ENCODE peak calls at places on chromosomes 4 and X, in seven cellular contexts. K is colonic mucosa; Q is CD8-positive, alpha-beta T cell; N is CD4-positive, CD25-positive, alpha-beta regulatory T cell; E is cardiac muscle cell; M is AG04450; A is lower lobe of right lung. U is an unnamed sample. For H3K27me3, the result is how much of the 10 kb centered on the place peaks cover.

GRCh38 chrX:13900351-13900750 is 83.5 kb upstream of the GPM6B start:
- DNase-seq in K (no peak), Q (no peak), N (no peak), E (no peak), M (no peak), A (no peak), U (no peak)

GRCh38 chr4:167985565-167985964 is 106.8 kb upstream of the ANXA10 start:
- DNase-seq in K (no peak), Q (no peak), N (no peak), E (no peak), M (no peak), A (no peak), U (no peak)

GRCh38 chr4:174859904-174860303 is 30.9 kb upstream of the GLRA3 start:
- DNase-seq in K (no peak), Q (no peak), N (no peak), E (no peak), M (no peak), A (no peak), U (no peak)

GRCh38 chr4:59973496-59973895 is 1226.6 kb upstream of the ADGRL3 start:
- DNase-seq in K (no peak), Q (no peak), N (no peak), E (no peak), M (no peak), A (no peak), U (no peak)

GRCh38 chr4:24321637-24322036 is 262.7 kb downstream of the DHX15 start:
- DNase-seq in K (no peak), Q (no peak), N (no peak), E (no peak), M (no peak), A (no peak), U (no peak)

GRCh38 chr4:98557497-98557896 is 100.9 kb downstream of the TSPAN5 start:
- DNase-seq in K (no peak), Q (no peak), N (no peak), E (no peak), M (no peak), A (peak), U (no peak)

GRCh38 chrX:139931646-139932076 is 1.2 kb downstream of the ATP11C start:
- DNase-seq in K (no peak), Q (no peak), N (no peak), E (no peak), M (no peak), A (no peak), U (no peak)

GRCh38 chr4:79917246-79917645 is 155.8 kb downstream of the ANTXR2 start:
- DNase-seq in K (peak), Q (peak), N (peak), E (no peak), M (no peak), A (no peak), U (peak)

GRCh38 chr4:75555294-75556164 is at the start of gene ODAPH:
- DNase-seq in K (no peak), Q (no peak), N (no peak), E (no peak), M (no peak), A (no peak), U (no peak)

GRCh38 chr4:3440979-3441500 is 728 bp upstream of the HGFAC start:
- DNase-seq in K (no peak), Q (no peak), N (no peak), E (no peak), M (no peak), A (no peak), U (peak)

GRCh38 chr4:1033840-1034551 is 22.6 kb downstream of the FGFRL1 start:
- DNase-seq in K (no peak), Q (no peak), N (no peak), E (no peak), M (no peak), A (no peak), U (no peak)

GRCh38 chr4:1036976-1037810 is 25.8 kb downstream of the FGFRL1 start:
- DNase-seq in K (no peak), Q (no peak), N (no peak), E (no peak), M (no peak), A (no peak), U (no peak)

GRCh38 chr4:1035510-1035909 is 24.1 kb downstream of the FGFRL1 start:
- DNase-seq in K (no peak), Q (no peak), N (no peak), E (no peak), M (no peak), A (no peak), U (no peak)

GRCh38 chr4:1038948-1039492 is 27.6 kb downstream of the FGFRL1 start:
- DNase-seq in K (no peak), Q (no peak), N (no peak), E (no peak), M (no peak), A (no peak), U (no peak)

GRCh38 chr4:1036095-1036494 is 24.7 kb downstream of the FGFRL1 start:
- DNase-seq in K (no peak), Q (no peak), N (no peak), E (no peak), M (no peak), A (no peak), U (no peak)
- H3K4me3 ChIP-seq in K (no peak), Q (no peak), N (no peak), E (no peak), M (no peak), A (no peak), U (no peak)

DNA sequence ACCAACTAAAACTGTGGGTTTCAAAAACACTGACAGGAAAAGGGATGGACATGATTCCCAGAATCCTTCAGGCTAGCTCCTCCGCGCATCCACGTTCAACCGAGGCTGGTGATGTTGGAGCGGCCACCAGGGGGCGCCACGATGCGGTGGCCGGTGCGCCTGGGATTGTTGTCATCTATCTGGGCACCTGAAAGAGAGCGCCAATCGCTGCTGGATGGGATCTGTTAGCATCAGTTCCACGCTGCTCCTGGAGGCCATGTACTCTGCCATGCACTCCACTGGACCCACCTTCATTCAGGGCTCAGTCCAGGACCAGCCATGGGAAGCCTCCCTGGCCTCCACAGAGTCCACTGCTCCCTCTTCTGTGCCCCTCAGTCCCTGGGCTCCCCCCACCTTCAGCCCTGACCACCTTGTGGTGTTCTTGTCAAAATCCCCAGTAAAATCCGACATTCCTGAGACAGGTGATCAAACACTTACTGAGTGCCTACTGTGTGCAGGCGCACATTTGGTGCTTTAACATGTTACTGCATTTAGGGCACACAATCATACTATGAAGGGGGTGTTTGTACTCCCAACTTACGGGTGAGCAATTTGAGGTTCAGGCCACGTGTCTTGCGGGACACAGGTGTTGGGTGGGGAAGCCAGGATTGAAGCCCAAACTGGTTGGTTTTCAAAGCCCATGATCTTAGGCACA is 71.1 kb downstream of the CRMP1 start:
- DNase-seq in K (no peak), Q (no peak), N (no peak), E (peak), M (no peak), A (no peak), U (no peak)
- H3K27me3 ChIP-seq in K (under half), Q (under half), N (under half), E (under half), M (under half), A (under half), U (under half)

GRCh38 chr4:177313263-177313662 is 3.6 kb downstream of the NEIL3 start:
- DNase-seq in K (no peak), Q (no peak), N (no peak), E (no peak), M (no peak), A (no peak), U (peak)

GRCh38 chr4:177308125-177308524 is 1.5 kb upstream of the NEIL3 start:
- DNase-seq in K (no peak), Q (no peak), N (no peak), E (no peak), M (no peak), A (no peak), U (peak)

GRCh38 chr4:177309525-177310371 is at the start of gene NEIL3:
- DNase-seq in K (peak), Q (peak), N (peak), E (peak), M (peak), A (peak), U (peak)

DNA sequence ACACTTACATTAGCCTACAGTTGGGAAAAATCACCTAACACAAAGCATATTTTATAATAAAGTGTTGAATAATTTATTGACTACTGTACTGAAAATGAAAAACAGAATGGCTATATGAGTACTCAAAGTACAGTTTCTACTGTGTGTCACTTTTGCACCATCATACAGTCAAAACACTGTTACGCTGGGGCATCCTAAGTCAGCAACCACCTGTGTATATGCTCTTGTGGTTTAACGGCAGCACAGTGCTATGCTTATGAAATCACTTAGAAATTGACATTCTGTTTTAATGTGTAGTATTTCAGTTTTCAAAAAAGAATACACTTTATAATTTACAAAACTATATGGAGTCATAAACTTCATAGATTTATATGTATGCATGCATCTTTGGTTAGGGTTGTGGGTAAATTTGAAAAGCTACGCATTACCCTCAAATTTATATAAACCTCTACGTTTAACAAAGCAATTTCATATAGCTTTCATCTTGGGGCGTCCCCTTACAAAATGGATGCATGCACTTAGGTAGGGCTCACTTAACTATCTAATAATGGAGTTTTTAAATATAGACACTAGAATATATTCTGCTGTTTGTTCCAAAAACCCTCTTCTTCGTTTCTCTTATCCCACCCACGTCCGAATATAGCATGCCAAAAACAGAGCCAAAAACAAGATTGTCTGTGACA is 691 bp upstream of the NEIL3 start:
- DNase-seq in K (no peak), Q (no peak), N (no peak), E (no peak), M (no peak), A (no peak), U (peak)
- H3K4me3 ChIP-seq in K (peak), Q (peak), N (peak), E (peak), M (peak), A (peak), U (peak)

GRCh38 chrX:482192-482701 is 95.5 kb upstream of the PPP2R3B start:
- DNase-seq in K (no peak), Q (no peak), N (no peak), E (no peak), M (no peak), A (no peak), U (no peak)
- H3K27me3 ChIP-seq in K (under half), Q (under half), N (under half), E (under half), M (under half), A (under half), U (under half)

GRCh38 chr4:114807759-114808404 is 209.3 kb downstream of the UGT8 start:
- DNase-seq in K (peak), Q (peak), N (no peak), E (peak), M (no peak), A (no peak), U (no peak)
- H3K4me3 ChIP-seq in K (no peak), Q (no peak), N (no peak), E (no peak), M (no peak), A (no peak), U (no peak)

DNA sequence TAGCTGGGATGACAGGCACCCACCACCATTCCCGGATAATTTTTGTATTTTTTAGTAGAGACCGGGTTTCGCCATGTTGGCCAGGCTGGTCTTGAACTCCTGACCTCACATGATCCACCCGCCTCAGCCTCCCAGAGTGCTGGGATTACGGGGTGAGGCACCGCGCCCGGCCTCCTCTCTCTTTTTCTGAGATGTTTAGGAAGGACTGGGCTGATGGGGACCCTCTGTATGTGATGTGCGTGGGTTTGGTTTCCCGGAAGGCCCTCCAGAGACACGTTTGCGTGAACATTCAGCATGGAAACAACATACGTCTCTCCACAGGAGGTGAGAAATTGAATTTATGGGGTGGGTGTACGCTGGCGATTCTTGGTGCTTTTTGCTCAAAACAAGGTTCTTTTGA is 18.6 kb downstream of the SHOX start:
- DNase-seq in K (no peak), Q (no peak), N (no peak), E (no peak), M (no peak), A (no peak), U (no peak)
- H3K27me3 ChIP-seq in K (under half), Q (under half), N (under half), E (under half), M (under half), A (under half), U (under half)

GRCh38 chrX:118824173-118824782 is 654 bp downstream of the ZCCHC12 start:
- DNase-seq in K (no peak), Q (no peak), N (no peak), E (peak), M (no peak), A (no peak), U (no peak)
- H3K4me3 ChIP-seq in K (peak), Q (peak), N (no peak), E (peak), M (peak), A (peak), U (no peak)

GRCh38 chr4:173518419-173519102 is 11.5 kb downstream of the HAND2 start:
- DNase-seq in K (no peak), Q (no peak), N (no peak), E (peak), M (no peak), A (no peak), U (no peak)
- H3K27me3 ChIP-seq in K (half or more), Q (under half), N (half or more), E (under half), M (half or more), A (half or more), U (half or more)

DNA sequence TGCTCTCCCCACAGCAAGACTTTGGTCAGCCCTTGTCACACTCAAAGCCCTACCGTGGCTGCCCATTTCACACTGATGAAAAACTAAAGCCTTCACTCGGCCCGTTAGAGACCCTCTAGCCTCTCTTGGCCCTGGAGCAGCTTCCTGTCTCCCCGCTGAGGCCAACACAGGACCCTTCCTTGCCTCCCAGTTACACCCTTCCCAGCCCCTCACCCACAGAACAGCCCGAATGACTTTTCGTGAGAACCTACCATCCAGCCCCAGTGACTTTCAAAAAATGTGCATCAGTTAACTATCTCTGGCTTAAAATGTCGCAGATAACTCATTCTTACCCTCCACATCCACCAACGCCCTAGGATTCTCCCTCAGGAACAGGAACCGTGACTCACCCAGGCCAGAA is 756 bp upstream of the TAF9B start:
- DNase-seq in K (no peak), Q (no peak), N (no peak), E (no peak), M (no peak), A (no peak), U (no peak)
- H3K4me3 ChIP-seq in K (no peak), Q (peak), N (peak), E (no peak), M (no peak), A (peak), U (no peak)

DNA sequence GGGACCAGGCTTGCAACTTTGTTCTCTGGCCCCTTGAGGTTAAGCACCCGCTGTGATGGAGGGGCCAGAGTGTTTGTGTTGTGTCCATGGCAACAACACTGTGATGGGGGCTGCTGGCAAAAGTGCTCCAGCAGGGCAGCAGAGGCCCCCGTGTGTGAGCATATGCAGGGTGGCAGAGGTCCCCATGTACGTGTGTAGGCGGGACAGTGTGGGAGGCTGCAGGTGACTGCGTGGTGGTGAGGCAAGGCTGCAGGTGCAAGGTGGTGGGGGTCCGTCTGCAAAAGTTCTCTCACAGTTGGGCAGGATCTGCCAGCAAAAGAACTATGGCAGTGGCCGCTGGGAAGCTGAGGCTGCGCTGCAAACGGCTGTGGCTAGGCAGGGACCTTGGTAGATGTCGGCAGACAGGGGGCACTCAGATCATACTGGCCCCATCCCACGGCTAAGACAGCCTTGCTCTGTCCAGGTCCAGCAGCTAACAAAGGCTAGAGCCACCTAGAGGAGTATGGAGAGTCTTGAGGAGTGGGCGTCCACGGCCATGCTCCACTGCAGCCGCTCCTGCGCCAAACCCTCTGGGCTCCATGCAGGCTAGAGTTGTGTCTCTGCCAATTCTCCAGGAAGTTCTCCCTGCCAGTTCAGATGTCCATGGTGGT is 46.8 kb upstream of the PASD1 start:
- DNase-seq in K (no peak), Q (no peak), N (no peak), E (no peak), M (no peak), A (no peak), U (no peak)
- H3K27me3 ChIP-seq in K (under half), Q (under half), N (under half), E (under half), M (under half), A (under half), U (under half)